ENCODE peak calls at places on chromosome 16, in ten cellular contexts. S is stimulated activated naive B cell treated with anti-CD40 and anti-IgM and Interleukin-4, amounts not matched to agents 10 μg/mL and 1 μg/mL and 100 μg/mL, for 72 hours; C is kidney; Z is NCI-H1092 treated with DMSO at 0.1 percent for 48 hours; F is effector CD4-positive, alpha-beta T cell; X is AG10803; G is Right ventricle myocardium superior; K is pulmonary artery endothelial cell; A is NCI-H1930; P is GM04503. N is an unnamed sample.

GRCh38 chr16:63361032-63361624 is 1324.9 kb upstream of the CDH8 start:
- DNase-seq in S (no peak), C (no peak), Z (peak), F (no peak), X (peak), G (no peak), K (peak), A (no peak), P (peak), N (peak)

GRCh38 chr16:17476414-17477259 is 5.9 kb upstream of the XYLT1 start:
- DNase-seq in S (no peak), C (no peak), Z (peak), F (no peak), X (peak), G (no peak), K (no peak), A (peak), P (no peak), N (peak)

GRCh38 chr16:66660422-66661209 is 35.9 kb downstream of the CMTM4 start:
- DNase-seq in S (no peak), C (peak), Z (peak), F (no peak), X (peak), G (peak), K (peak), A (no peak), P (peak), N (no peak)

GRCh38 chr16:3173892-3174617 is 13.9 kb upstream of the OR1F1 start:
- DNase-seq in S (no peak), C (peak), Z (no peak), F (no peak), X (no peak), G (no peak), K (no peak), A (peak), P (no peak), N (peak)

GRCh38 chr16:20260215-20261009 is 66.9 kb downstream of the GP2 start:
- DNase-seq in S (no peak), C (no peak), Z (no peak), F (no peak), X (no peak), G (no peak), K (no peak), A (no peak), P (no peak), N (no peak)

GRCh38 chr16:12268602-12269001 is 292.1 kb downstream of the SNX29 start:
- DNase-seq in S (no peak), C (no peak), Z (no peak), F (no peak), X (no peak), G (no peak), K (no peak), A (no peak), P (no peak), N (no peak)

GRCh38 chr16:77299395-77299794 is 100.2 kb downstream of the SYCE1L start:
- DNase-seq in S (no peak), C (no peak), Z (no peak), F (no peak), X (no peak), G (no peak), K (no peak), A (no peak), P (no peak), N (no peak)

GRCh38 chr16:7381671-7382070 is 49.0 kb downstream of the RBFOX1 start:
- DNase-seq in S (no peak), C (no peak), Z (no peak), F (no peak), X (no peak), G (no peak), K (no peak), A (no peak), P (no peak), N (no peak)

GRCh38 chr16:24497405-24497804 is 42.0 kb upstream of the RBBP6 start:
- DNase-seq in S (no peak), C (no peak), Z (no peak), F (no peak), X (peak), G (no peak), K (no peak), A (no peak), P (no peak), N (no peak)

GRCh38 chr16:23401142-23401541 is 51.8 kb downstream of the COG7 start:
- DNase-seq in S (no peak), C (no peak), Z (no peak), F (no peak), X (no peak), G (no peak), K (no peak), A (no peak), P (no peak), N (no peak)

GRCh38 chr16:48434653-48435318 is 49.6 kb upstream of the SIAH1 start:
- DNase-seq in S (peak), C (no peak), Z (no peak), F (no peak), X (peak), G (peak), K (no peak), A (no peak), P (no peak), N (no peak)

GRCh38 chr16:72856797-72857196 is 191.1 kb downstream of the ZFHX3 start:
- DNase-seq in S (no peak), C (no peak), Z (no peak), F (no peak), X (no peak), G (no peak), K (no peak), A (no peak), P (no peak), N (no peak)

GRCh38 chr16:9854665-9855064 is 327.6 kb downstream of the GRIN2A start:
- DNase-seq in S (no peak), C (no peak), Z (no peak), F (no peak), X (peak), G (peak), K (peak), A (no peak), P (no peak), N (no peak)

GRCh38 chr16:20339744-20340143 is 12.4 kb upstream of the GP2 start:
- DNase-seq in S (no peak), C (no peak), Z (no peak), F (no peak), X (no peak), G (no peak), K (no peak), A (no peak), P (no peak), N (no peak)

GRCh38 chr16:47732122-47732805 is 271.1 kb downstream of the PHKB start:
- DNase-seq in S (no peak), C (no peak), Z (no peak), F (no peak), X (peak), G (no peak), K (no peak), A (no peak), P (peak), N (no peak)

GRCh38 chr16:6016530-6017184 is 919.1 kb upstream of the EEF2KMT start:
- DNase-seq in S (no peak), C (no peak), Z (no peak), F (no peak), X (no peak), G (no peak), K (no peak), A (no peak), P (no peak), N (peak)

GRCh38 chr16:66374176-66374575 is 7.7 kb downstream of the CDH5 start:
- DNase-seq in S (no peak), C (no peak), Z (no peak), F (no peak), X (no peak), G (no peak), K (no peak), A (no peak), P (no peak), N (no peak)

GRCh38 chr16:59697746-59698145 is 963.6 kb upstream of the GOT2 start:
- DNase-seq in S (no peak), C (no peak), Z (no peak), F (no peak), X (no peak), G (no peak), K (no peak), A (no peak), P (no peak), N (no peak)

GRCh38 chr16:11212819-11213196 is 43.2 kb downstream of the SOCS1 start:
- DNase-seq in S (peak), C (no peak), Z (no peak), F (no peak), X (no peak), G (no peak), K (no peak), A (no peak), P (no peak), N (no peak)

GRCh38 chr16:84842516-84843148 is 22.8 kb downstream of the CRISPLD2 start:
- DNase-seq in S (no peak), C (no peak), Z (no peak), F (no peak), X (no peak), G (peak), K (no peak), A (no peak), P (no peak), N (no peak)

GRCh38 chr16:47965439-47965838 is 190.4 kb downstream of the ABCC12 start:
- DNase-seq in S (no peak), C (no peak), Z (peak), F (no peak), X (peak), G (no peak), K (no peak), A (no peak), P (peak), N (peak)

GRCh38 chr16:73037331-73037745 is 10.6 kb downstream of the ZFHX3 start:
- DNase-seq in S (no peak), C (no peak), Z (no peak), F (no peak), X (no peak), G (no peak), K (no peak), A (no peak), P (no peak), N (no peak)

GRCh38 chr16:67924140-67924906 is 7.3 kb downstream of the CTRL start:
- DNase-seq in S (no peak), C (no peak), Z (no peak), F (no peak), X (no peak), G (no peak), K (no peak), A (no peak), P (no peak), N (no peak)

GRCh38 chr16:78183437-78183836 is 84.0 kb downstream of the WWOX start:
- DNase-seq in S (no peak), C (no peak), Z (peak), F (no peak), X (no peak), G (no peak), K (no peak), A (no peak), P (no peak), N (no peak)

GRCh38 chr16:57008440-57008839 is 19.1 kb downstream of the NLRC5 start:
- DNase-seq in S (no peak), C (no peak), Z (no peak), F (no peak), X (no peak), G (no peak), K (no peak), A (no peak), P (no peak), N (no peak)

GRCh38 chr16:89193021-89193575 is 7.2 kb downstream of the SLC22A31 start:
- DNase-seq in S (no peak), C (peak), Z (no peak), F (no peak), X (peak), G (peak), K (peak), A (no peak), P (no peak), N (peak)

GRCh38 chr16:68446941-68447675 is 1.2 kb downstream of the SMPD3 start:
- DNase-seq in S (no peak), C (peak), Z (peak), F (no peak), X (no peak), G (no peak), K (no peak), A (no peak), P (no peak), N (no peak)

GRCh38 chr16:90008708-90009145 is 10.5 kb downstream of the DBNDD1 start:
- DNase-seq in S (peak), C (no peak), Z (no peak), F (peak), X (no peak), G (no peak), K (no peak), A (no peak), P (no peak), N (no peak)

GRCh38 chr16:50516890-50517289 is 31.3 kb upstream of the NKD1 start:
- DNase-seq in S (no peak), C (no peak), Z (no peak), F (no peak), X (no peak), G (no peak), K (no peak), A (no peak), P (no peak), N (no peak)